ENCODE peak calls at places on chromosomes 5 and 9, in six cellular contexts. L is iris pigment epithelial cell; A is HT1080; K is activated naive CD8-positive, alpha-beta T cell treated with anti-CD3 and anti-CD28 coated beads, Interleukin-2, amount 50 U/mL, for 24 hours; C is body of pancreas; J is NCI-H187. Q is an unnamed sample.

GRCh38 chr5:173972844-173973613 is 15.9 kb upstream of the C5orf47 start:
- DNase-seq in J (peak), L (peak), A (peak), C (peak), K (peak), Q (peak)

GRCh38 chr5:73338201-73339126 is 110.1 kb downstream of the FOXD1 start:
- DNase-seq in K (no peak), C (peak), L (peak), J (no peak), A (no peak), Q (no peak)

GRCh38 chr5:1026700-1027621 is 18.4 kb downstream of the NKD2 start:
- DNase-seq in C (no peak), K (no peak), A (no peak), L (no peak), J (no peak), Q (no peak)

GRCh38 chr5:159878988-159879471 is 37.3 kb upstream of the ADRA1B start:
- DNase-seq in A (peak), K (no peak), L (peak), C (peak), J (no peak), Q (peak)

GRCh38 chr5:123170816-123171345 is 81.8 kb downstream of the PRDM6 start:
- DNase-seq in J (no peak), C (no peak), K (no peak), L (no peak), A (no peak), Q (no peak)

GRCh38 chr9:33884856-33885701 is 68.1 kb downstream of the UBE2R2 start:
- DNase-seq in K (no peak), J (peak), L (no peak), C (peak), A (peak), Q (peak)

GRCh38 chr5:163822548-163822947 is 317.1 kb downstream of the MAT2B start:
- DNase-seq in J (no peak), L (no peak), K (no peak), C (no peak), A (no peak), Q (no peak)

GRCh38 chr5:134249469-134250379 is 23.9 kb upstream of the PPP2CA start:
- DNase-seq in K (no peak), J (no peak), C (peak), A (peak), L (peak), Q (no peak)

GRCh38 chr5:82734291-82734690 is 342.9 kb downstream of the TMEM167A start:
- DNase-seq in L (no peak), A (no peak), C (no peak), K (no peak), J (no peak), Q (no peak)

GRCh38 chr5:150734579-150735384 is 24.0 kb downstream of the DCTN4 start:
- DNase-seq in C (peak), K (peak), A (peak), L (no peak), J (no peak), Q (peak)

GRCh38 chr5:73030995-73031394 is 75.2 kb downstream of the FCHO2 start:
- DNase-seq in L (peak), J (no peak), C (no peak), K (no peak), A (peak), Q (no peak)

GRCh38 chr9:4792054-4792571 is 631 bp upstream of the RCL1 start:
- DNase-seq in A (no peak), J (no peak), C (no peak), L (peak), K (no peak), Q (peak)

GRCh38 chr5:126676195-126676624 is 75.5 kb downstream of the PHAX start:
- DNase-seq in J (no peak), K (peak), C (peak), A (peak), L (peak), Q (peak)

GRCh38 chr9:86077286-86077685 is 22.1 kb downstream of the GOLM1 start:
- DNase-seq in C (peak), J (no peak), L (no peak), A (no peak), K (no peak), Q (no peak)

GRCh38 chr5:164002653-164003052 is 497.2 kb downstream of the MAT2B start:
- DNase-seq in A (peak), K (no peak), L (peak), J (no peak), C (no peak), Q (no peak)

GRCh38 chr5:139675213-139675612 is 27.1 kb downstream of the CXXC5 start:
- DNase-seq in J (no peak), C (no peak), A (no peak), K (no peak), L (no peak), Q (no peak)

GRCh38 chr5:134435525-134435924 is 23.8 kb upstream of the CDKN2AIPNL start:
- DNase-seq in L (peak), A (peak), K (no peak), C (no peak), J (no peak), Q (no peak)

GRCh38 chr5:16265141-16265540 is 85.5 kb upstream of the MARCHF11 start:
- DNase-seq in C (no peak), L (no peak), J (no peak), K (no peak), A (peak), Q (no peak)

GRCh38 chr5:40134883-40135520 is 544.7 kb upstream of the PTGER4 start:
- DNase-seq in K (no peak), C (peak), A (peak), L (peak), J (no peak), Q (no peak)